ENCODE peak calls at places on chromosomes 7 and 10, in six cellular contexts. R, G, I, V, S and N are unnamed samples.

GRCh38 chr7:42492895-42493294 is 255.9 kb upstream of the GLI3 start:
- DNase-seq in V (no peak), R (no peak), G (peak; percentile 11), I (peak; percentile 9), S (no peak), N (no peak)

GRCh38 chr7:23256731-23257130 is 10.2 kb downstream of the GPNMB start:
- DNase-seq in S (no peak), R (no peak), V (no peak), G (no peak), I (no peak), N (no peak)

GRCh38 chr10:13712799-13713581 is 126.2 kb downstream of the PRPF18 start:
- DNase-seq in R (peak; percentile 99), V (peak; percentile 44), G (peak; percentile 99), I (peak; percentile 98), S (peak; percentile 99), N (peak; percentile 84)

GRCh38 chr7:27709137-27710075 is 30.6 kb upstream of the TAX1BP1 start:
- DNase-seq in S (peak; percentile 85), V (no peak), R (peak; percentile 65), G (peak; percentile 54), I (peak; percentile 73), N (peak; percentile 73)

GRCh38 chr7:159119026-159119741 is 25.5 kb downstream of the VIPR2 start:
- DNase-seq in V (no peak), I (no peak), R (no peak), G (no peak), S (no peak), N (no peak)

GRCh38 chr10:51269816-51270215 is 195.5 kb downstream of the PRKG1 start:
- DNase-seq in G (no peak), S (peak; percentile 75), I (peak; percentile 52), V (no peak), R (peak; percentile 54), N (peak; percentile 52)

GRCh38 chr7:69309601-69310000 is 288.7 kb upstream of the AUTS2 start:
- DNase-seq in G (no peak), V (no peak), S (no peak), I (peak; percentile 17), R (peak; percentile 3), N (peak; percentile 6)

GRCh38 chr7:44267178-44267577 is 58.2 kb downstream of the CAMK2B start:
- DNase-seq in S (no peak), I (no peak), R (no peak), G (no peak), V (no peak), N (no peak)

GRCh38 chr7:146736446-146737190 is 620.0 kb downstream of the CNTNAP2 start:
- DNase-seq in I (peak; percentile 27), V (no peak), S (no peak), R (no peak), G (no peak), N (peak; percentile 57)

GRCh38 chr10:71127773-71128172 is 84.6 kb upstream of the UNC5B start:
- DNase-seq in V (no peak), S (no peak), I (no peak), G (no peak), R (no peak), N (no peak)

GRCh38 chr10:92590623-92591549 is 2.0 kb upstream of the KIF11 start:
- DNase-seq in R (no peak), S (peak; percentile 69), I (peak; percentile 75), V (peak; percentile 75), G (peak; percentile 82), N (peak; percentile 79)

GRCh38 chr10:113520606-113521481 is 32.0 kb upstream of the HABP2 start:
- DNase-seq in V (peak; percentile 75), G (peak; percentile 72), I (peak; percentile 94), S (peak; percentile 70), R (peak; percentile 46), N (peak; percentile 91)

GRCh38 chr7:31098606-31099360 is 46.7 kb downstream of the ADCYAP1R1 start:
- DNase-seq in R (no peak), I (no peak), S (no peak), G (no peak), V (no peak), N (no peak)

GRCh38 chr7:106050002-106050742 is 61.9 kb downstream of the SYPL1 start:
- DNase-seq in S (peak; percentile 59), R (peak; percentile 31), V (no peak), G (peak; percentile 83), I (peak; percentile 87), N (peak; percentile 78)

GRCh38 chr7:131057015-131057518 is 270.6 kb upstream of the MKLN1 start:
- DNase-seq in R (peak; percentile 92), S (peak; percentile 86), V (no peak), I (peak; percentile 41), G (peak; percentile 92), N (peak; percentile 88)
- H3K9ac ChIP-seq in R (no peak overlapping the region), S (no peak overlapping the region), V (no peak overlapping the region), I (no peak overlapping the region), G (peak overlapping the region; percentile 26), N (peak overlapping the region; percentile 14)

GRCh38 chr10:122786269-122786668 is 59.4 kb downstream of the CUZD1 start:
- DNase-seq in R (peak; percentile 10), V (no peak), I (peak; percentile 43), S (peak; percentile 33), G (no peak), N (peak; percentile 28)
- H3K27me3 ChIP-seq in R (no peaks in the 10 kb centered on the region), V (peaks cover 40% of the 10 kb centered on the region), I (no peaks in the 10 kb centered on the region), S (no peaks in the 10 kb centered on the region), G (no peaks in the 10 kb centered on the region), N (no peaks in the 10 kb centered on the region)

DNA sequence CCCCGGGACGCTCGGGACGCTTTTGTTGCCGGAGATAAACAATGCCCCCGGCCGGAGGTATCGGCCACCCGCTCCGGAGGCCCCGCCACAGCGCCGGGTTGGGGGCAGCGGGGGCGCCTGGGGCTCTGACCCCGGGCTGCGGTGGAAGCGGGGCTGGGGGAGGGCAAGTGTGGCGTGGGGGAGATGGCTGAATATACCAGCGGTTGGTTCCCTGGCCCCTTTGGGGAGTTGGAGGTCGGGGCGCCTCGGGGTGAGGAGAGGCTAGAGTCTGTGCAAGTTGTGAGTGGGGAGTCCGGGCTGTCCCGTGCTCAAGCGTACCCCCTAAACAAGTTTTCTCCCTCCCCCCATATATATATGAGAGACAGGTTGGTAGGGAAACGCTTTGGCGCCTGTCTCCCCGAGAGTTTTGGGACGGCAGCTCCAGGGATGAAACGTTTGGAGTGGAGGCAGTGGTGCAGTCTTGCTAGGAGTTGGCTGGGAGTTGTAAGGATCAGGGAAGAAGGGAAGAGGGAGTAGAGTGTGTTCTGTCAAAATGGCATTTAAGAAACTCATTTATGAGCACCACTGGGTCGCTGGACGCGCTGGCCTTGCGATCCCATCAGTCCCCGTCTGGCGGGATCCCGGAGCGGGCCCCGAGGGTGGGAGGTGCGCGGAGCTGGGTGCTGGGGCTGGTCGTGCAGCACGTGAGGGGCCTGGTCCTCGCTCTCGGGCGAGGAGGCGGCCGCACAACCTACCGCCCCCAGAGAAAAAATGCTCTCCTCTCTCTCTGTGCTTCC is 967 bp downstream of the TET1 start:
- DNase-seq in V (no peak), S (peak; percentile 36), G (peak; percentile 67), I (peak; percentile 54), R (no peak), N (peak; percentile 74)
- H3K9ac ChIP-seq in V (peak overlapping the region; percentile 76), S (peak overlapping the region; percentile 96), G (peak overlapping the region; percentile 69), I (peak overlapping the region; percentile 62), R (peak overlapping the region; percentile 69), N (peak overlapping the region; percentile 91)

GRCh38 chr7:143282124-143282523 is 2.6 kb upstream of the TMEM139 start:
- DNase-seq in S (no peak), G (no peak), I (no peak), V (no peak), R (no peak), N (no peak)

GRCh38 chr7:143283344-143283743 is 1.4 kb upstream of the TMEM139 start:
- DNase-seq in V (no peak), I (no peak), S (no peak), G (no peak), R (no peak), N (no peak)

GRCh38 chr7:143281529-143281928 is 3.2 kb upstream of the TMEM139 start:
- DNase-seq in V (no peak), G (no peak), S (no peak), I (no peak), R (no peak), N (no peak)

GRCh38 chr7:143279186-143280098 is 5.3 kb upstream of the TMEM139 start:
- DNase-seq in G (peak; percentile 81), I (peak; percentile 84), R (peak; percentile 73), S (peak; percentile 68), V (no peak), N (peak; percentile 85)

GRCh38 chr7:143280160-143280559 is 4.6 kb upstream of the TMEM139 start:
- DNase-seq in R (no peak), V (no peak), I (peak; percentile 9), S (no peak), G (no peak), N (no peak)
- H3K27me3 ChIP-seq in R (no peaks in the 10 kb centered on the region), V (no peaks in the 10 kb centered on the region), I (no peaks in the 10 kb centered on the region), S (no peaks in the 10 kb centered on the region), G (no peaks in the 10 kb centered on the region), N (no peaks in the 10 kb centered on the region)

GRCh38 chr7:24734306-24734705 is 23.0 kb downstream of the GSDME start:
- DNase-seq in V (no peak), S (peak; percentile 29), G (no peak), I (no peak), R (no peak), N (peak; percentile 54)

GRCh38 chr7:24733414-24734060 is 23.7 kb downstream of the GSDME start:
- DNase-seq in V (no peak), S (no peak), R (no peak), I (no peak), G (no peak), N (no peak)

GRCh38 chr7:24731313-24731712 is 26.0 kb downstream of the GSDME start:
- DNase-seq in S (no peak), R (no peak), I (no peak), G (no peak), V (no peak), N (no peak)

GRCh38 chr7:24730018-24730369 is 27.3 kb downstream of the GSDME start:
- DNase-seq in R (no peak), I (no peak), G (no peak), S (no peak), V (no peak), N (no peak)

GRCh38 chr7:24732646-24733413 is 24.4 kb downstream of the GSDME start:
- DNase-seq in S (peak; percentile 92), G (peak; percentile 81), R (peak; percentile 66), V (no peak), I (peak; percentile 93), N (peak; percentile 72)
- H3K9ac ChIP-seq in S (no peak overlapping the region), G (peak overlapping the region; percentile 50), R (no peak overlapping the region), V (peak overlapping the region; percentile 12), I (peak overlapping the region; percentile 60), N (peak overlapping the region; percentile 26)